ENCODE peak calls at places on chromosomes 6 and 20, in eight cellular contexts. Q, T, Y, D, X, R, Z and F are unnamed samples.
A peak's percentile ranks its signal among the peaks of the same experiment; 100 is the strongest.

GRCh38 chr20:48405909-48406308 is 421.9 kb downstream of the PREX1 start:
- DNase-seq in Q (no peak), T (no peak), Y (no peak), D (no peak), X (no peak), R (no peak), Z (no peak), F (peak; percentile 68)

GRCh38 chr6:33213989-33214335 is 5.7 kb downstream of the RING1 start:
- DNase-seq in Q (no peak), T (no peak), Y (no peak), D (no peak), X (no peak), R (no peak), Z (no peak), F (no peak)

GRCh38 chr6:21559238-21559637 is 34.3 kb upstream of the SOX4 start:
- DNase-seq in Q (no peak), T (no peak), Y (no peak), D (no peak), X (no peak), R (no peak), Z (no peak), F (no peak)

GRCh38 chr6:163391983-163392382 is 22.5 kb upstream of the QKI start:
- DNase-seq in Q (no peak), T (no peak), Y (no peak), D (no peak), X (no peak), R (peak; percentile 37), Z (no peak), F (no peak)

GRCh38 chr6:110173506-110174132 is 5.9 kb downstream of the WASF1 start:
- DNase-seq in Q (no peak), T (no peak), Y (no peak), D (no peak), X (no peak), R (no peak), Z (no peak), F (no peak)

GRCh38 chr6:37373822-37374514 is 20.2 kb downstream of the RNF8 start:
- DNase-seq in Q (no peak), T (no peak), Y (no peak), D (no peak), X (no peak), R (no peak), Z (no peak), F (no peak)

GRCh38 chr6:153150767-153151440 is 19.8 kb upstream of the RGS17 start:
- DNase-seq in Q (no peak), T (no peak), Y (no peak), D (peak; percentile 13), X (no peak), R (no peak), Z (no peak), F (no peak)

GRCh38 chr6:13573669-13574110 is 711 bp upstream of the SIRT5 start:
- DNase-seq in Q (no peak), T (no peak), Y (peak; percentile 20), D (peak; percentile 32), X (peak; percentile 64), R (peak; percentile 57), Z (peak; percentile 61), F (no peak)

GRCh38 chr6:149846321-149846720 is 17.8 kb downstream of the LRP11 start:
- DNase-seq in Q (no peak), T (no peak), Y (peak; percentile 83), D (peak; percentile 84), X (peak; percentile 58), R (peak; percentile 95), Z (peak; percentile 77), F (no peak)

GRCh38 chr6:144296973-144297372 is 11.8 kb downstream of the UTRN start:
- DNase-seq in Q (no peak), T (no peak), Y (no peak), D (no peak), X (no peak), R (no peak), Z (no peak), F (no peak)

GRCh38 chr6:168451805-168452204 is 10.8 kb downstream of the SMOC2 start:
- DNase-seq in Q (no peak), T (no peak), Y (no peak), D (no peak), X (no peak), R (no peak), Z (no peak), F (peak; percentile 69)

GRCh38 chr20:58575776-58576589 is 60.8 kb upstream of the APCDD1L start:
- DNase-seq in Q (no peak), T (no peak), Y (no peak), D (no peak), X (no peak), R (no peak), Z (no peak), F (no peak)

GRCh38 chr6:53112404-53112803 is 36.2 kb downstream of the GCM1 start:
- DNase-seq in Q (no peak), T (no peak), Y (no peak), D (no peak), X (no peak), R (no peak), Z (peak; percentile 46), F (no peak)

GRCh38 chr6:110307368-110307767 is 50.8 kb downstream of the METTL24 start:
- DNase-seq in Q (no peak), T (no peak), Y (no peak), D (no peak), X (no peak), R (no peak), Z (no peak), F (no peak)

GRCh38 chr6:47057830-47058540 is 15.9 kb upstream of the ADGRF1 start:
- DNase-seq in Q (no peak), T (no peak), Y (peak; percentile 12), D (no peak), X (no peak), R (peak; percentile 49), Z (no peak), F (no peak)

GRCh38 chr6:75830959-75831885 is 82.2 kb downstream of the MYO6 start:
- DNase-seq in Q (no peak), T (no peak), Y (peak; percentile 13), D (no peak), X (peak; percentile 10), R (peak; percentile 66), Z (no peak), F (no peak)

GRCh38 chr6:38012573-38012972 is 193.0 kb downstream of the ZFAND3 start:
- DNase-seq in Q (no peak), T (no peak), Y (no peak), D (peak; percentile 60), X (peak; percentile 81), R (peak; percentile 52), Z (no peak), F (peak; percentile 10)

GRCh38 chr6:111683749-111684267 is 78.1 kb upstream of the TRAF3IP2 start:
- DNase-seq in Q (no peak), T (no peak), Y (no peak), D (no peak), X (no peak), R (peak; percentile 16), Z (no peak), F (no peak)

GRCh38 chr6:131839388-131839787 is 31.6 kb downstream of the ENPP1 start:
- DNase-seq in Q (no peak), T (no peak), Y (no peak), D (no peak), X (no peak), R (no peak), Z (no peak), F (no peak)

GRCh38 chr20:64105846-64106434 is 1.4 kb downstream of the NPBWR2 start:
- DNase-seq in Q (no peak), T (no peak), Y (no peak), D (no peak), X (no peak), R (no peak), Z (peak; percentile 39), F (peak; percentile 43)

GRCh38 chr6:118876201-118876600 is 17.8 kb upstream of the ASF1A start:
- DNase-seq in Q (no peak), T (no peak), Y (peak; percentile 6), D (no peak), X (no peak), R (peak; percentile 58), Z (no peak), F (no peak)